ENCODE peak calls at places on chromosomes 13 and 19, in seven cellular contexts. K is RWPE1, R is heart left ventricle, G is MCF 10A, V is uterus, E is sigmoid colon, H is mucosa of descending colon. X is an unnamed sample.

GRCh38 chr13:48647625-48648024 is 6.1 kb upstream of the CYSLTR2 start:
- DNase-seq in K (no peak), R (no peak), G (no peak), V (no peak), E (no peak), H (no peak), X (no peak)

GRCh38 chr13:77619655-77620054 is 77.8 kb upstream of the SLAIN1 start:
- DNase-seq in K (no peak), R (no peak), G (no peak), V (no peak), E (no peak), H (no peak), X (no peak)

GRCh38 chr13:111512707-111513106 is 192.3 kb downstream of the TEX29 start:
- DNase-seq in K (no peak), R (no peak), G (no peak), V (no peak), E (no peak), H (peak), X (no peak)

GRCh38 chr13:72504026-72504925 is 223.2 kb downstream of the MZT1 start:
- DNase-seq in K (no peak), R (no peak), G (no peak), V (no peak), E (no peak), H (no peak), X (no peak)

GRCh38 chr13:91960947-91961346 is 562.5 kb downstream of the GPC5 start:
- DNase-seq in K (no peak), R (no peak), G (no peak), V (no peak), E (no peak), H (no peak), X (no peak)

GRCh38 chr19:1648156-1648925 is 4.1 kb downstream of the TCF3 start:
- DNase-seq in K (no peak), R (no peak), G (no peak), V (no peak), E (no peak), H (no peak), X (no peak)

GRCh38 chr13:36718146-36718545 is 44.3 kb downstream of the SERTM1 start:
- DNase-seq in K (no peak), R (no peak), G (no peak), V (no peak), E (no peak), H (no peak), X (peak)

GRCh38 chr19:15187026-15188007 is 13.5 kb downstream of the NOTCH3 start:
- DNase-seq in K (no peak), R (no peak), G (no peak), V (no peak), E (no peak), H (no peak), X (no peak)

GRCh38 chr19:38228491-38229439 is 4.7 kb upstream of the DPF1 start:
- DNase-seq in K (no peak), R (no peak), G (no peak), V (no peak), E (no peak), H (no peak), X (no peak)

GRCh38 chr13:99658266-99658991 is 157.2 kb downstream of the TM9SF2 start:
- DNase-seq in K (no peak), R (peak), G (no peak), V (peak), E (peak), H (peak), X (no peak)

GRCh38 chr19:49200238-49200862 is 42.8 kb downstream of the TRPM4 start:
- DNase-seq in K (peak), R (no peak), G (peak), V (no peak), E (no peak), H (peak), X (no peak)

GRCh38 chr19:10501971-10502523 is 1.1 kb downstream of the KEAP1 start:
- DNase-seq in K (peak), R (peak), G (peak), V (peak), E (peak), H (peak), X (no peak)

GRCh38 chr13:75180805-75181455 is 301.0 kb downstream of the TBC1D4 start:
- DNase-seq in K (no peak), R (no peak), G (peak), V (no peak), E (no peak), H (no peak), X (peak)

GRCh38 chr13:27970382-27971235 is 1.5 kb upstream of the CDX2 start:
- DNase-seq in K (no peak), R (no peak), G (no peak), V (no peak), E (no peak), H (no peak), X (no peak)

GRCh38 chr19:990119-990571 is 6.0 kb downstream of the WDR18 start:
- DNase-seq in K (no peak), R (no peak), G (no peak), V (no peak), E (no peak), H (peak), X (no peak)

GRCh38 chr19:18502633-18503294 is 19.1 kb downstream of the ELL start:
- DNase-seq in K (no peak), R (no peak), G (no peak), V (no peak), E (peak), H (no peak), X (no peak)

GRCh38 chr13:22082030-22082429 is 411.2 kb downstream of the FGF9 start:
- DNase-seq in K (no peak), R (no peak), G (no peak), V (no peak), E (no peak), H (no peak), X (no peak)

GRCh38 chr13:30382836-30383525 is 39.3 kb upstream of the UBE2L5 start:
- DNase-seq in K (no peak), R (no peak), G (no peak), V (no peak), E (no peak), H (no peak), X (no peak)

GRCh38 chr19:13027557-13027956 is 32.3 kb downstream of the NFIX start:
- DNase-seq in K (no peak), R (no peak), G (no peak), V (no peak), E (no peak), H (no peak), X (no peak)

GRCh38 chr19:13028027-13028426 is 32.8 kb downstream of the NFIX start:
- DNase-seq in K (no peak), R (no peak), G (no peak), V (no peak), E (no peak), H (no peak), X (no peak)

GRCh38 chr19:13031917-13032623 is 36.8 kb downstream of the NFIX start:
- DNase-seq in K (no peak), R (no peak), G (no peak), V (no peak), E (no peak), H (no peak), X (no peak)

GRCh38 chr19:13029301-13029880 is 34.1 kb downstream of the NFIX start:
- DNase-seq in K (no peak), R (no peak), G (no peak), V (no peak), E (no peak), H (no peak), X (no peak)

GRCh38 chr19:13029893-13030292 is 34.6 kb downstream of the NFIX start:
- DNase-seq in K (no peak), R (no peak), G (peak), V (no peak), E (peak), H (no peak), X (no peak)
- TF ChIP-seq CTCF in K (peak), R (peak), G (no peak), V (peak), E (peak), H (no peak), X (peak)

GRCh38 chr19:31674503-31675186 is 325.4 kb upstream of the TSHZ3 start:
- DNase-seq in K (no peak), R (no peak), G (no peak), V (no peak), E (no peak), H (no peak), X (peak)

GRCh38 chr19:31675187-31675913 is 326.1 kb upstream of the TSHZ3 start:
- DNase-seq in K (peak), R (no peak), G (no peak), V (no peak), E (no peak), H (no peak), X (peak)

GRCh38 chr19:31678421-31678820 is 329.2 kb upstream of the TSHZ3 start:
- DNase-seq in K (no peak), R (no peak), G (no peak), V (no peak), E (no peak), H (no peak), X (no peak)

GRCh38 chr19:31670931-31671330 is 321.7 kb upstream of the TSHZ3 start:
- DNase-seq in K (no peak), R (no peak), G (no peak), V (no peak), E (no peak), H (no peak), X (no peak)

DNA sequence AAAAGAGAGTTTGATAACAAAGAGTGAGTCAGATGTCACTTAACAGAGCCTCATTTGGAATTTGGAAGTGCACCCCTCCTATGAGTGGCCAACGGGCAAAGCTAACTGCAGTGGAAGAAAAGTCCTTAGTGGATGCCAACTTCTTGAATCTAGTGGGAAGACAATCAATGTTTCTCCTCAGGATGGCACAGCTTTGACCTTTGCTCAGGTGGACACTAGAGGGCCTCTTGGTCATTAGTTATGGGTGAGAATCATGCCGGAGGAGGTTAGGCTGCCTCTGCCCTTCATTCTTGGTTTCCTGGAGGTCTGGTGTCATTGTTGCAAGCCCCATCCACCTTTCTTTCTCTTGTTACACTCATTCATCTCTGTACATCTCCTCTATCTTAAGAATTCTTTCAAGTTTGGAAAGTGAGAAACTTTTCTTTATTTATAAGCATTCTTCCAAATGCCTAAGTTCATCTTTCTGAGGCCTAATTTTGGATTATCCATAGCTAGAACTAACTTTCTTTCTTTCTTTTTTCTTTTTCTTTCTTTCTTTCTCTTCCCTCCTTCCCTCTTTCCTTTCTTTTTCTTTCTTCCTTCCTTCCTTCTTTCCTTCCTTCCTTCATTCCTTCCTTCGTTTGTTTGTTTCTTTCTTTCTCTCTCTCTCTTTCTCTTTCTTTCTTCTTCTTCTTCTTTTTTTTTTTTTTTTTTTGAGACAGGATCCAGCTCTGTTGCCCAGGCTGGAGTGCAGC is 327.2 kb upstream of the TSHZ3 start:
- DNase-seq in K (no peak), R (no peak), G (no peak), V (no peak), E (no peak), H (no peak), X (peak)
- TF ChIP-seq CTCF in K (no peak), R (peak), G (no peak), V (no peak), E (no peak), H (no peak), X (peak)

DNA sequence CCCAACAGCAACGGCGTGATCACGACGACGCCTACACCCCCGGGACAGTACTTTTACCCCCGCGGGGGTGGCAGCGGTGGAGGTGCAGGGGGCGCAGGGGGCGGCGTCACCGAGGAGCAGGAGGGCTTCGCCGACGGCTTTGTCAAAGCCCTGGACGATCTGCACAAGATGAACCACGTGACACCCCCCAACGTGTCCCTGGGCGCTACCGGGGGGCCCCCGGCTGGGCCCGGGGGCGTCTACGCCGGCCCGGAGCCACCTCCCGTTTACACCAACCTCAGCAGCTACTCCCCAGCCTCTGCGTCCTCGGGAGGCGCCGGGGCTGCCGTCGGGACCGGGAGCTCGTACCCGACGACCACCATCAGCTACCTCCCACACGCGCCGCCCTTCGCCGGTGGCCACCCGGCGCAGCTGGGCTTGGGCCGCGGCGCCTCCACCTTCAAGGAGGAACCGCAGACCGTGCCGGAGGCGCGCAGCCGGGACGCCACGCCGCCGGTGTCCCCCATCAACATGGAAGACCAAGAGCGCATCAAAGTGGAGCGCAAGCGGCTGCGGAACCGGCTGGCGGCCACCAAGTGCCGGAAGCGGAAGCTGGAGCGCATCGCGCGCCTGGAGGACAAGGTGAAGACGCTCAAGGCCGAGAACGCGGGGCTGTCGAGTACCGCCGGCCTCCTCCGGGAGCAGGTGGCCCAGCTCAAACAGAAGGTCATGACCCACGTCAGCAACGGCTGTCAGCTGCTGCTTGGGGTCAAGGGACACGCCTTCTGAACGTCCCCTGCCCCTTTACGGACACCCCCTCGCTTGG is 964 bp downstream of the JUNB start:
- DNase-seq in K (no peak), R (peak), G (peak), V (peak), E (peak), H (peak), X (no peak)
- TF ChIP-seq CTCF in K (no peak), R (no peak), G (no peak), V (no peak), E (no peak), H (no peak), X (no peak)

DNA sequence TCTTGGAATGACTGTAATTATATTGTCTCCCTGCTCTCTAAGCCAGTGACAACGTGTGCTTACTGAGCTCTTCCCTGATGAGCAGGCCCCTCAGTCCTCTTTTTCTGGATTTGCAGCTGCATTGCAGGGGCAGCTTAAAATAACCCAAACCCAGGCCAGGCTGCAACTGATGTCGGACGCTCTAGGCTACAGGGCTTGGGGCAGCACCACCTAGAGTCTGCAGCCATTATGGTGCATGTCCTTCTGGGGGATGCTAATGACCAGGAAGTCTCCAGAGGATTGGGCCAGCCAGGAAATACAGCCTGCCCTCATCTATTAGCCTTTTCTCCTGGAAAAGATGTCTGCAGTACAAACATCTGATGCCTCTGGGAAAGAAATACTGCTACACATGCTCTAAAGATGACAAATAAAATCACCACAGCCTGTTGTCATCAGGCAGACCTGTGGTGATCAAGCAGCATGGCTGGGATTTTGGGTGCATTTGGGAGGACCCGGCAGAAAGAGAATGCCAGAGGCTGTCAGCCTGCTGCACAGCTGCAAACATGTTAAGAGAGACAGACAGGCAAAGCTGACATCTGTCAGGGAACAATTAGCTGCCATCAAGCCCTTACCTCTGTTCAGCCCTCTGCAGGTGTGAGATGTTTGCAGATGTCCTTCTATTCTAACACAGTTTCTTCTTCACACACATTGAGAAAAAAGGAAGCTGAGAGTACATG is 51.8 kb downstream of the CCDC70 start:
- DNase-seq in K (no peak), R (no peak), G (no peak), V (no peak), E (no peak), H (no peak), X (no peak)
- TF ChIP-seq CTCF in K (no peak), R (no peak), G (no peak), V (no peak), E (no peak), H (no peak), X (no peak)

DNA sequence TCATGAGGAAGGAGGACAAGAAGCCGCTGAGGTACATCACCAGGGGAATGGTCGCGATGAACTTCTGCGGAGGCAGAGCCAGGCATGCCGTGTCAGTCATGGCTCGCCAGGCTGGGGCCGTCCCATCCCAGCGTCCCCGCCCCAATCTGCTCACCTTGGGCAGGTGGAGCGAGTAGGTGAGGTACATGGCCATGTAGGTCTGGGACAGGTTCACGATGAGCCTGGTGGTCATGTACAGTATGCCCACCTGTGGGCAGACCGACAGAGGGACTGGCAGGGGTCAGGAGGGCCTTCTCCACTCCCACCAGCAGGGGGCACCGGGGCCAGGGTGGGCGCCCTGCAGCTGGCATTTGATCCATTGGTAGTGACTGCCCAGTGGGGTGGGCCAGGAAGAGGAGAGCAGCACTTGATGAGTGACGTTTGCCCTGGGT is 8.3 kb downstream of the TEKTIP1 start:
- DNase-seq in K (no peak), R (no peak), G (peak), V (no peak), E (no peak), H (peak), X (no peak)
- TF ChIP-seq CTCF in K (peak), R (peak), G (peak), V (no peak), E (no peak), H (peak), X (peak)

GRCh38 chr13:93248627-93249047 is 22.0 kb downstream of the GPC6 start:
- DNase-seq in K (no peak), R (no peak), G (peak), V (no peak), E (no peak), H (no peak), X (no peak)
- TF ChIP-seq CTCF in K (no peak), R (peak), G (peak), V (no peak), E (no peak), H (no peak), X (peak)

GRCh38 chr13:98264877-98265276 is 87.8 kb upstream of the RNF113B start:
- DNase-seq in K (no peak), R (no peak), G (no peak), V (no peak), E (no peak), H (no peak), X (no peak)

GRCh38 chr13:98261165-98261672 is 84.2 kb upstream of the RNF113B start:
- DNase-seq in K (no peak), R (no peak), G (no peak), V (no peak), E (no peak), H (no peak), X (no peak)

GRCh38 chr13:98262307-98262706 is 85.2 kb upstream of the RNF113B start:
- DNase-seq in K (no peak), R (no peak), G (no peak), V (no peak), E (no peak), H (no peak), X (no peak)

GRCh38 chr13:98265669-98266551 is 88.8 kb upstream of the RNF113B start:
- DNase-seq in K (no peak), R (no peak), G (no peak), V (no peak), E (no peak), H (peak), X (no peak)

DNA sequence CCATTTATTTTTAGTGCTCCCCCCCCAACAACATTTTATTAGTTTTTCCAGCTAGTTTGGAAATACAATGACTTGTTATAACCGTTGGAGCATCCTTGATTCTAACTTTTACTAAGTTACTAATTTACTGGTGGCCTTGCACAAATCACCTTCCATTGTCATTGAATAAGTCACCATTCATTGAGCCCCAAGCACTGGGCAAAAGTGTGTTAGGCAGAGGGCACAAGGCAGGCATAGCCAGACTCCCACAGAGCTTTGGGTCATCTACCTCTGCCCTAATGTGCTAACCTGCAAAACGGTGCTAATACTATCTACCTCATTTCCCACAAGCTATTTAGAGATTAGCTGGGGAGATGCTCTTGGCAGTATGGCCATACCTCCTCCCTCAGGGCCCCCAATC is 86.8 kb upstream of the RNF113B start:
- DNase-seq in K (no peak), R (no peak), G (no peak), V (no peak), E (no peak), H (no peak), X (no peak)
- TF ChIP-seq CTCF in K (no peak), R (no peak), G (no peak), V (no peak), E (no peak), H (no peak), X (no peak)